ENCODE peak calls at places on chromosome 6, in four cellular contexts. D, X, J and S are unnamed samples.

GRCh38 chr6:17300637-17301036 is 19.5 kb downstream of the RBM24 start:
- DNase-seq in X (no peak), D (no peak), J (no peak), S (no peak)

GRCh38 chr6:43634702-43635303 is 837 bp upstream of the MAD2L1BP start:
- DNase-seq in J (no peak), X (no peak), D (no peak), S (no peak)

GRCh38 chr6:52641826-52642225 is 29.1 kb upstream of the TMEM14A start:
- DNase-seq in J (no peak), D (no peak), X (no peak), S (no peak)

GRCh38 chr6:100514603-100515002 is 49.9 kb upstream of the SIM1 start:
- DNase-seq in D (no peak), X (no peak), J (no peak), S (no peak)

GRCh38 chr6:137033828-137034227 is 10.9 kb downstream of the IL20RA start:
- DNase-seq in D (peak; percentile 97), J (no peak), X (no peak), S (peak; percentile 39)

GRCh38 chr6:40788661-40789111 is 201.5 kb upstream of the LRFN2 start:
- DNase-seq in X (no peak), D (no peak), J (no peak), S (no peak)

GRCh38 chr6:62775427-62776022 is 435.7 kb upstream of the FKBP1C start:
- DNase-seq in X (no peak), J (peak; percentile 44), D (peak; percentile 7), S (no peak)

GRCh38 chr6:118123503-118124037 is 216.5 kb downstream of the SLC35F1 start:
- DNase-seq in X (no peak), D (no peak), J (no peak), S (no peak)

GRCh38 chr6:5190467-5190866 is 70.3 kb downstream of the LYRM4 start:
- DNase-seq in J (no peak), X (peak; percentile 94), D (no peak), S (peak; percentile 25)

GRCh38 chr6:7821426-7821825 is 89.2 kb downstream of the TXNDC5 start:
- DNase-seq in D (no peak), X (peak; percentile 24), J (no peak), S (no peak)

GRCh38 chr6:55886185-55886836 is 10.9 kb upstream of the BMP5 start:
- DNase-seq in J (peak; percentile 25), D (peak; percentile 20), X (peak; percentile 13), S (no peak)

GRCh38 chr6:138406443-138406842 is 2.4 kb downstream of the HEBP2 start:
- DNase-seq in D (no peak), X (no peak), J (no peak), S (no peak)

GRCh38 chr6:158002249-158002950 is 20.7 kb downstream of the SYNJ2 start:
- DNase-seq in X (no peak), J (no peak), D (no peak), S (no peak)

GRCh38 chr6:161273356-161273751 is 507 bp downstream of the AGPAT4 start:
- DNase-seq in J (no peak), X (peak; percentile 44), D (no peak), S (no peak)

GRCh38 chr6:132797975-132798819 is at the start of gene SLC18B1:
- DNase-seq in J (peak; percentile 76), D (peak; percentile 49), X (no peak), S (peak; percentile 54)

GRCh38 chr6:16278048-16278724 is 39.8 kb downstream of the GMPR start:
- DNase-seq in X (no peak), J (no peak), D (peak; percentile 8), S (no peak)

GRCh38 chr6:16929814-16930213 is 168.6 kb upstream of the ATXN1 start:
- DNase-seq in J (no peak), D (no peak), X (peak; percentile 99), S (no peak)

GRCh38 chr6:143279385-143279784 is 171.1 kb downstream of the ADAT2 start:
- DNase-seq in D (peak; percentile 8), X (no peak), J (peak; percentile 25), S (peak; percentile 54)

GRCh38 chr6:18308070-18308735 is 43.9 kb upstream of the DEK start:
- DNase-seq in X (peak; percentile 79), J (no peak), D (no peak), S (no peak)

GRCh38 chr6:160691617-160692016 is 10.4 kb upstream of the PLG start:
- DNase-seq in X (no peak), D (no peak), J (no peak), S (no peak)

GRCh38 chr6:151738267-151738666 is 69.2 kb upstream of the ESR1 start:
- DNase-seq in D (no peak), X (no peak), J (no peak), S (no peak)

GRCh38 chr6:3326179-3326971 is 67.6 kb downstream of the PSMG4 start:
- DNase-seq in D (no peak), X (no peak), J (no peak), S (no peak)